ENCODE peak calls at places on chromosomes 7 and 10, in seven cellular contexts. O is mesendoderm, A is trophoblast cell, T is IMR-90, V is H1, K is mesenchymal stem cell, J is neuronal stem cell. W is an unnamed sample.

GRCh38 chr7:121301441-121302213 is 27.2 kb upstream of the WNT16 start:
- DNase-seq in O (no peak), A (peak), T (peak), V (no peak), K (no peak), J (no peak), W (no peak)

GRCh38 chr10:112526130-112526529 is 79.1 kb downstream of the VTI1A start:
- DNase-seq in O (no peak), A (no peak), T (peak), V (no peak), K (peak), J (no peak), W (no peak)

GRCh38 chr10:114749545-114749944 is 72.0 kb upstream of the FHIP2A start:
- DNase-seq in O (no peak), A (no peak), T (no peak), V (no peak), K (no peak), J (no peak), W (no peak)

GRCh38 chr7:94394399-94395140 is at the start of gene COL1A2:
- DNase-seq in O (peak), A (no peak), T (peak), V (peak), K (peak), J (peak), W (peak)

GRCh38 chr10:117107280-117107679 is 30.8 kb downstream of the VAX1 start:
- DNase-seq in O (no peak), A (no peak), T (no peak), V (no peak), K (no peak), J (no peak), W (no peak)

GRCh38 chr7:125136755-125137547 is 207.3 kb upstream of the POT1 start:
- DNase-seq in O (no peak), A (no peak), T (peak), V (no peak), K (peak), J (no peak), W (no peak)

GRCh38 chr7:100167912-100168323 is 499 bp downstream of the GAL3ST4 start:
- DNase-seq in O (peak), A (no peak), T (no peak), V (no peak), K (peak), J (no peak), W (peak)

GRCh38 chr10:22712959-22713852 is 1.2 kb downstream of the PIP4K2A start:
- DNase-seq in O (peak), A (peak), T (peak), V (no peak), K (peak), J (peak), W (peak)

GRCh38 chr7:42315631-42316030 is 78.6 kb upstream of the GLI3 start:
- DNase-seq in O (no peak), A (no peak), T (peak), V (no peak), K (peak), J (no peak), W (no peak)

GRCh38 chr7:32948202-32948601 is 9.0 kb upstream of the FKBP9 start:
- DNase-seq in O (no peak), A (no peak), T (no peak), V (no peak), K (no peak), J (no peak), W (peak)

GRCh38 chr10:79021331-79021907 is 47.3 kb upstream of the ZMIZ1 start:
- DNase-seq in O (no peak), A (no peak), T (no peak), V (no peak), K (no peak), J (no peak), W (no peak)

GRCh38 chr7:36677769-36678435 is 46.4 kb downstream of the AOAH start:
- DNase-seq in O (no peak), A (no peak), T (no peak), V (no peak), K (no peak), J (no peak), W (no peak)

GRCh38 chr10:70905071-70906021 is 17.0 kb upstream of the PCBD1 start:
- DNase-seq in O (no peak), A (no peak), T (no peak), V (no peak), K (no peak), J (no peak), W (no peak)

GRCh38 chr10:29734640-29734979 is 99.8 kb upstream of the SVIL start:
- DNase-seq in O (no peak), A (no peak), T (no peak), V (no peak), K (peak), J (no peak), W (no peak)

GRCh38 chr7:141617280-141617679 is 66.1 kb downstream of the AGK start:
- DNase-seq in O (no peak), A (no peak), T (peak), V (no peak), K (no peak), J (no peak), W (no peak)

GRCh38 chr10:98125940-98126631 is 8.4 kb upstream of the R3HCC1L start:
- DNase-seq in O (no peak), A (no peak), T (no peak), V (no peak), K (no peak), J (no peak), W (no peak)

GRCh38 chr7:81013036-81013435 is 94.2 kb upstream of the SEMA3C start:
- DNase-seq in O (peak), A (no peak), T (peak), V (no peak), K (peak), J (no peak), W (no peak)

GRCh38 chr10:33126118-33126517 is 168.1 kb upstream of the ITGB1 start:
- DNase-seq in O (peak), A (no peak), T (peak), V (no peak), K (peak), J (no peak), W (no peak)

GRCh38 chr7:136869991-136870798 is 1.7 kb downstream of the CHRM2 start:
- DNase-seq in O (peak), A (no peak), T (peak), V (no peak), K (peak), J (peak), W (peak)

GRCh38 chr7:136877990-136878389 is 9.5 kb downstream of the CHRM2 start:
- DNase-seq in O (no peak), A (no peak), T (peak), V (no peak), K (peak), J (no peak), W (no peak)

GRCh38 chr7:136870799-136871487 is 2.5 kb downstream of the CHRM2 start:
- DNase-seq in O (peak), A (no peak), T (no peak), V (peak), K (peak), J (peak), W (peak)

GRCh38 chr7:136877509-136877908 is 9.1 kb downstream of the CHRM2 start:
- DNase-seq in O (no peak), A (no peak), T (peak), V (no peak), K (peak), J (no peak), W (no peak)

DNA sequence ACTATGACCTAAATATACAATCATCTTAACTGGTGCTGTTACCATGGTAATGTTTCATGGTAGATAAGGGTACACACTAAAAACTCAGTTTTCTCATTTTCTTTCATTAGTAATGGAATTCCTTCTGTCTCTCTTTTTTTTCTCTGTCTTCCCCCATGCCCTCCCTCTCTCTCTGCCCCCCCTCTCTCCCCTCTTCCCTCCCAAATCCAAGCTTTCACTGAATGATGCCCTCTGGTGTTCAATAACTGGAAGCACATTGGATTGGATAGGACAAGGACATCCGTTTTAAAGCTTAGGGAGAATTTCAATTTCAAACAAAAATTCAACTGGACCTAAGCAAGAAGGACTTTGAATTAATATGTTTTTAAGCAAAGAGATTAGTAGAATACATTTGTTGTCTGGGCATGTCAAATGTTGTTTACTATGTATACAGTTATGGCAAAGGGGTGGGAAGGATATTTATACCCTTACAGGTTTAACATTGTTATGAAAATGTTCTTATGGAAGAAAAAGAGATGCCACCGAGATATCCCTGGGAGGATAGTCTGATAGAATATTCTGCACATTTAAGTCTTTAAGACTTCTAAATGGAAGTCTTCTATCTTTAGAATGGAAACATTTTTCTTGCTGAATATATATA is 6.1 kb downstream of the CHRM2 start:
- DNase-seq in O (peak), A (no peak), T (peak), V (no peak), K (peak), J (peak), W (no peak)
- H2BK120ac ChIP-seq in O (no peak), A (no peak), T (no peak), V (no peak), K (no peak), J (no peak), W (no peak)

DNA sequence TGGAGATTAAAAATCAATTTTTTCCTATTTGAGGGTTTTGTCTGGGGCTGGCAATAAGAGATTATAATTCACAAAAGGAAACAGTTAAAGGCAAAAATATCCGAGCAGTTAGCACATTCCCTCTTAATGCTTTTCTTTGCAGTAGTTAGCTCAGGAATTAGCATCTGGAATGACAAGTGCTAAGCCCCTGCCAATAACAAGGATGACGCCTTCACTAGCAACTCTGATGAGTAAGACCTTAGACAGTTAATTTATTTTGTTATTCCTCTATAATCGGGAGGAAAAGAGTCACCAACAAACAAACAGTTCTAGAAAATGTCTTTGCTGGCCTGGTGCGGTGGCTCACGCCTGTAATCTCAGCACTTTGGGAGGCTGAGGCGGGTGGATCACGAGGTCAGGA is 151.3 kb downstream of the TRIL start:
- DNase-seq in O (peak), A (no peak), T (peak), V (no peak), K (no peak), J (no peak), W (no peak)
- H2BK120ac ChIP-seq in O (no peak), A (no peak), T (no peak), V (no peak), K (no peak), J (no peak), W (no peak)

GRCh38 chr10:16690417-16690816 is 126.8 kb downstream of the RSU1 start:
- DNase-seq in O (no peak), A (no peak), T (no peak), V (no peak), K (no peak), J (no peak), W (no peak)
- H2BK120ac ChIP-seq in O (no peak), A (no peak), T (no peak), V (no peak), K (no peak), J (no peak), W (no peak)

GRCh38 chr10:6240254-6240653 is 37.5 kb downstream of the PFKFB3 start:
- DNase-seq in O (no peak), A (no peak), T (no peak), V (no peak), K (no peak), J (no peak), W (no peak)
- H2BK120ac ChIP-seq in O (no peak), A (peak), T (no peak), V (no peak), K (no peak), J (no peak), W (no peak)

GRCh38 chr7:27235387-27236052 is 7.1 kb upstream of the EVX1 start:
- DNase-seq in O (peak), A (no peak), T (no peak), V (peak), K (no peak), J (no peak), W (peak)

GRCh38 chr7:27239780-27240731 is 2.5 kb upstream of the EVX1 start:
- DNase-seq in O (peak), A (no peak), T (no peak), V (peak), K (peak), J (no peak), W (peak)

GRCh38 chr7:27236053-27236410 is 6.6 kb upstream of the EVX1 start:
- DNase-seq in O (peak), A (no peak), T (no peak), V (no peak), K (no peak), J (no peak), W (no peak)

GRCh38 chr7:27238979-27239779 is 3.4 kb upstream of the EVX1 start:
- DNase-seq in O (peak), A (no peak), T (no peak), V (peak), K (no peak), J (no peak), W (peak)

GRCh38 chr7:27237735-27238334 is 4.8 kb upstream of the EVX1 start:
- DNase-seq in O (peak), A (no peak), T (peak), V (no peak), K (peak), J (no peak), W (no peak)
- H2BK120ac ChIP-seq in O (no peak), A (no peak), T (no peak), V (no peak), K (no peak), J (no peak), W (no peak)

DNA sequence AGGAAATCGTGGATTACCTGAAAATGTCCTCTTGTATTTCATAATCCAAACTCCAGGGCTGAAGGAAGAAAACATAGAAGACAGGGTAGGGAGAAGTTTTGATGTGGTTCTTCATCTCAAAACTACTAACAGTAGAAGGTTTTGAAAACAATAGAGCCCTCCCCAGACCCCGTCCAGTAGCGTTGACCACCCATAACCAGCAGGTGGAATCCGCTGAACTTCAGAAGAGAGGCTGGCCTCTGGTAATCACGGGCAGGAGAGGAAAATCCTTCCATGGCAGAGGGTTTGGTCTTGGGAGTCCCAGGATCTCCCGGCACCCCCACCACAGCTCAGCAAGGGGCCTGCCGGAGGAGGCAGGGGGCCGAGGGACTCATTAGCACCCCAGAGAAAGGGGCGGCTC is 333.4 kb upstream of the RNF32 start:
- DNase-seq in O (no peak), A (no peak), T (no peak), V (no peak), K (no peak), J (no peak), W (no peak)
- H2BK120ac ChIP-seq in O (no peak), A (no peak), T (no peak), V (no peak), K (no peak), J (no peak), W (no peak)

DNA sequence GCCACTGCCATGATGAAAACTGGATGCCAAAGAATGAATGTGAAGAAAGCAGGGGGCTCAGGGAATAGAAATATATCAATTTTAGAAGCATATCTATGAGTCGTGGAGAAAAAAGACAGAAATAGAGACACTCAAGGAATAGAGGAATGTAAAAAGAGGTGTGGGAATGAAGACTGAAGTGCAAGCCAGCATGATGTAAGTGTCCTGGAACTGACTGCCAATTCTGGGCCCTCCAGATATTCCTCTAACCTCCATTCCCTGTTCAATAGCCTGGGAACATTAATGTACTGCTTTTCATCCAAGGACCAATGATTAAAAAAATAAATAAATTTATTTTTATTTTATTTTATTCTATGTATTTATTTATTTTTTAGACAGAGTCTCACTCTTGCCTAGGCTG is 40.6 kb downstream of the NEBL start:
- DNase-seq in O (no peak), A (no peak), T (no peak), V (no peak), K (no peak), J (no peak), W (no peak)
- H2BK120ac ChIP-seq in O (no peak), A (no peak), T (no peak), V (no peak), K (no peak), J (no peak), W (no peak)